ENCODE peak calls at places on chromosomes 13 and 19, in eight cellular contexts. One of them, this sample, is unnamed.

GRCh38 chr19:51127032-51127431 is 2.3 kb downstream of the SIGLEC9 start:
- DNase-seq in SJCRH30: no peak
- DNase-seq in NCI-H146: no peak
- DNase-seq in activated CD8-positive, alpha-beta memory T cell treated with anti-CD3 and anti-CD28 coated beads for 4 hours: no peak
- DNase-seq in activated T-helper 1 cell treated with anti-CD3 and anti-CD28 coated beads, Interleukin-2, amount 50 U/mL, for 16 hours: no peak
- DNase-seq in thoracic aorta: no peak
- DNase-seq in pancreas: peak; percentile 30
- DNase-seq in stomach: no peak
- DNase-seq in this sample: no peak

GRCh38 chr13:112774829-112775565 is 85.2 kb downstream of the ATP11A start:
- DNase-seq in SJCRH30: no peak
- DNase-seq in NCI-H146: no peak
- DNase-seq in activated CD8-positive, alpha-beta memory T cell treated with anti-CD3 and anti-CD28 coated beads for 4 hours: no peak
- DNase-seq in activated T-helper 1 cell treated with anti-CD3 and anti-CD28 coated beads, Interleukin-2, amount 50 U/mL, for 16 hours: no peak
- DNase-seq in thoracic aorta: no peak
- DNase-seq in pancreas: no peak
- DNase-seq in stomach: no peak
- DNase-seq in this sample: no peak

GRCh38 chr13:113912596-113912995 is 48.7 kb upstream of the GAS6 start:
- DNase-seq in SJCRH30: no peak
- DNase-seq in NCI-H146: no peak
- DNase-seq in activated CD8-positive, alpha-beta memory T cell treated with anti-CD3 and anti-CD28 coated beads for 4 hours: no peak
- DNase-seq in activated T-helper 1 cell treated with anti-CD3 and anti-CD28 coated beads, Interleukin-2, amount 50 U/mL, for 16 hours: no peak
- DNase-seq in thoracic aorta: no peak
- DNase-seq in pancreas: no peak
- DNase-seq in stomach: no peak
- DNase-seq in this sample: no peak

GRCh38 chr13:24341439-24341838 is 32.1 kb downstream of the C1QTNF9 start:
- DNase-seq in SJCRH30: no peak
- DNase-seq in NCI-H146: no peak
- DNase-seq in activated CD8-positive, alpha-beta memory T cell treated with anti-CD3 and anti-CD28 coated beads for 4 hours: no peak
- DNase-seq in activated T-helper 1 cell treated with anti-CD3 and anti-CD28 coated beads, Interleukin-2, amount 50 U/mL, for 16 hours: no peak
- DNase-seq in thoracic aorta: no peak
- DNase-seq in pancreas: no peak
- DNase-seq in stomach: peak; percentile 60
- DNase-seq in this sample: no peak

GRCh38 chr13:77034883-77035282 is 7.9 kb upstream of the FBXL3 start:
- DNase-seq in SJCRH30: no peak
- DNase-seq in NCI-H146: no peak
- DNase-seq in activated CD8-positive, alpha-beta memory T cell treated with anti-CD3 and anti-CD28 coated beads for 4 hours: no peak
- DNase-seq in activated T-helper 1 cell treated with anti-CD3 and anti-CD28 coated beads, Interleukin-2, amount 50 U/mL, for 16 hours: no peak
- DNase-seq in thoracic aorta: no peak
- DNase-seq in pancreas: no peak
- DNase-seq in stomach: no peak
- DNase-seq in this sample: no peak

GRCh38 chr19:51346742-51347141 is 4.8 kb upstream of the VSIG10L start:
- DNase-seq in SJCRH30: no peak
- DNase-seq in NCI-H146: no peak
- DNase-seq in activated CD8-positive, alpha-beta memory T cell treated with anti-CD3 and anti-CD28 coated beads for 4 hours: no peak
- DNase-seq in activated T-helper 1 cell treated with anti-CD3 and anti-CD28 coated beads, Interleukin-2, amount 50 U/mL, for 16 hours: no peak
- DNase-seq in thoracic aorta: no peak
- DNase-seq in pancreas: no peak
- DNase-seq in stomach: no peak
- DNase-seq in this sample: no peak

GRCh38 chr13:79384022-79384610 is 21.9 kb downstream of the RBM26 start:
- DNase-seq in SJCRH30: no peak
- DNase-seq in NCI-H146: no peak
- DNase-seq in activated CD8-positive, alpha-beta memory T cell treated with anti-CD3 and anti-CD28 coated beads for 4 hours: no peak
- DNase-seq in activated T-helper 1 cell treated with anti-CD3 and anti-CD28 coated beads, Interleukin-2, amount 50 U/mL, for 16 hours: no peak
- DNase-seq in thoracic aorta: no peak
- DNase-seq in pancreas: no peak
- DNase-seq in stomach: no peak
- DNase-seq in this sample: no peak

GRCh38 chr19:13959962-13960862 is 7.9 kb downstream of the DCAF15 start:
- DNase-seq in SJCRH30: no peak
- DNase-seq in NCI-H146: no peak
- DNase-seq in activated CD8-positive, alpha-beta memory T cell treated with anti-CD3 and anti-CD28 coated beads for 4 hours: no peak
- DNase-seq in activated T-helper 1 cell treated with anti-CD3 and anti-CD28 coated beads, Interleukin-2, amount 50 U/mL, for 16 hours: no peak
- DNase-seq in thoracic aorta: no peak
- DNase-seq in pancreas: no peak
- DNase-seq in stomach: no peak
- DNase-seq in this sample: peak; percentile 60

GRCh38 chr19:31354316-31354715 is 5.1 kb upstream of the TSHZ3 start:
- DNase-seq in SJCRH30: no peak
- DNase-seq in NCI-H146: no peak
- DNase-seq in activated CD8-positive, alpha-beta memory T cell treated with anti-CD3 and anti-CD28 coated beads for 4 hours: no peak
- DNase-seq in activated T-helper 1 cell treated with anti-CD3 and anti-CD28 coated beads, Interleukin-2, amount 50 U/mL, for 16 hours: no peak
- DNase-seq in thoracic aorta: no peak
- DNase-seq in pancreas: no peak
- DNase-seq in stomach: no peak
- DNase-seq in this sample: no peak

GRCh38 chr13:28031929-28032328 is 43.4 kb upstream of the URAD start:
- DNase-seq in SJCRH30: no peak
- DNase-seq in NCI-H146: no peak
- DNase-seq in activated CD8-positive, alpha-beta memory T cell treated with anti-CD3 and anti-CD28 coated beads for 4 hours: no peak
- DNase-seq in activated T-helper 1 cell treated with anti-CD3 and anti-CD28 coated beads, Interleukin-2, amount 50 U/mL, for 16 hours: no peak
- DNase-seq in thoracic aorta: no peak
- DNase-seq in pancreas: no peak
- DNase-seq in stomach: no peak
- DNase-seq in this sample: no peak

GRCh38 chr19:29544656-29545360 is 19.0 kb downstream of the VSTM2B start:
- DNase-seq in SJCRH30: no peak
- DNase-seq in NCI-H146: no peak
- DNase-seq in activated CD8-positive, alpha-beta memory T cell treated with anti-CD3 and anti-CD28 coated beads for 4 hours: no peak
- DNase-seq in activated T-helper 1 cell treated with anti-CD3 and anti-CD28 coated beads, Interleukin-2, amount 50 U/mL, for 16 hours: no peak
- DNase-seq in thoracic aorta: no peak
- DNase-seq in pancreas: peak; percentile 26
- DNase-seq in stomach: no peak
- DNase-seq in this sample: no peak

GRCh38 chr19:40920300-40921004 is 38.4 kb upstream of the CYP2A7 start:
- DNase-seq in SJCRH30: no peak
- DNase-seq in NCI-H146: no peak
- DNase-seq in activated CD8-positive, alpha-beta memory T cell treated with anti-CD3 and anti-CD28 coated beads for 4 hours: no peak
- DNase-seq in activated T-helper 1 cell treated with anti-CD3 and anti-CD28 coated beads, Interleukin-2, amount 50 U/mL, for 16 hours: no peak
- DNase-seq in thoracic aorta: no peak
- DNase-seq in pancreas: no peak
- DNase-seq in stomach: no peak
- DNase-seq in this sample: no peak

GRCh38 chr13:42486711-42487198 is 87.2 kb upstream of the TNFSF11 start:
- DNase-seq in SJCRH30: no peak
- DNase-seq in NCI-H146: no peak
- DNase-seq in activated CD8-positive, alpha-beta memory T cell treated with anti-CD3 and anti-CD28 coated beads for 4 hours: no peak
- DNase-seq in activated T-helper 1 cell treated with anti-CD3 and anti-CD28 coated beads, Interleukin-2, amount 50 U/mL, for 16 hours: no peak
- DNase-seq in thoracic aorta: no peak
- DNase-seq in pancreas: no peak
- DNase-seq in stomach: no peak
- DNase-seq in this sample: no peak

GRCh38 chr19:17429661-17430101 is 9.8 kb downstream of the MVB12A start:
- DNase-seq in SJCRH30: no peak
- DNase-seq in NCI-H146: no peak
- DNase-seq in activated CD8-positive, alpha-beta memory T cell treated with anti-CD3 and anti-CD28 coated beads for 4 hours: no peak
- DNase-seq in activated T-helper 1 cell treated with anti-CD3 and anti-CD28 coated beads, Interleukin-2, amount 50 U/mL, for 16 hours: no peak
- DNase-seq in thoracic aorta: no peak
- DNase-seq in pancreas: no peak
- DNase-seq in stomach: no peak
- DNase-seq in this sample: no peak

GRCh38 chr19:4504297-4504701 is 14.0 kb downstream of the PLIN4 start:
- DNase-seq in SJCRH30: no peak
- DNase-seq in NCI-H146: no peak
- DNase-seq in activated CD8-positive, alpha-beta memory T cell treated with anti-CD3 and anti-CD28 coated beads for 4 hours: no peak
- DNase-seq in activated T-helper 1 cell treated with anti-CD3 and anti-CD28 coated beads, Interleukin-2, amount 50 U/mL, for 16 hours: no peak
- DNase-seq in thoracic aorta: no peak
- DNase-seq in pancreas: peak; percentile 54
- DNase-seq in stomach: no peak
- DNase-seq in this sample: no peak

This sample was measured in Right ventricle myocardium inferior.